ENCODE peak calls at places on chromosome 15, in five cellular contexts. D, H, Q, I and U are unnamed samples.

GRCh38 chr15:80160570-80161156 is 7.9 kb downstream of the FAH start:
- DNase-seq in D (peak; percentile 68), H (peak; percentile 91), Q (peak; percentile 29), I (peak; percentile 61), U (peak; percentile 49)

GRCh38 chr15:76312540-76313174 is 1.4 kb upstream of the ETFA start:
- DNase-seq in D (no peak), H (no peak), Q (no peak), I (no peak), U (no peak)

GRCh38 chr15:94306700-94307650 is 75.6 kb downstream of the MCTP2 start:
- DNase-seq in D (no peak), H (no peak), Q (no peak), I (no peak), U (no peak)

GRCh38 chr15:60649845-60650548 is 171.1 kb upstream of the ICE2 start:
- DNase-seq in D (no peak), H (no peak), Q (no peak), I (no peak), U (peak; percentile 46)

GRCh38 chr15:78438595-78439285 is 724 bp downstream of the IREB2 start:
- DNase-seq in D (no peak), H (no peak), Q (peak; percentile 18), I (no peak), U (peak; percentile 22)

GRCh38 chr15:90872481-90873184 is 4.2 kb downstream of the FURIN start:
- DNase-seq in D (no peak), H (no peak), Q (peak; percentile 40), I (peak; percentile 71), U (no peak)

GRCh38 chr15:48413304-48413703 is 82.1 kb downstream of the DUT start:
- DNase-seq in D (no peak), H (no peak), Q (no peak), I (no peak), U (no peak)

GRCh38 chr15:60781211-60781713 is 302.3 kb upstream of the ICE2 start:
- DNase-seq in D (no peak), H (no peak), Q (no peak), I (peak; percentile 65), U (no peak)

GRCh38 chr15:39455502-39455991 is 125.3 kb upstream of the THBS1 start:
- DNase-seq in D (no peak), H (no peak), Q (peak; percentile 33), I (no peak), U (peak; percentile 12)

GRCh38 chr15:80234883-80235282 is 17.1 kb downstream of the CTXND1 start:
- DNase-seq in D (no peak), H (no peak), Q (peak; percentile 48), I (no peak), U (peak; percentile 43)

GRCh38 chr15:85920926-85921325 is 126.2 kb upstream of the KLHL25 start:
- DNase-seq in D (no peak), H (no peak), Q (no peak), I (no peak), U (no peak)

GRCh38 chr15:83129791-83130190 is 22.3 kb downstream of the TM6SF1 start:
- DNase-seq in D (no peak), H (no peak), Q (no peak), I (no peak), U (no peak)

GRCh38 chr15:84828433-84828908 is 11.3 kb downstream of the ALPK3 start:
- DNase-seq in D (no peak), H (no peak), Q (peak; percentile 58), I (peak; percentile 73), U (no peak)

GRCh38 chr15:90530250-90531051 is 728 bp downstream of the CRTC3 start:
- DNase-seq in D (peak; percentile 63), H (peak; percentile 53), Q (peak; percentile 59), I (peak; percentile 82), U (peak; percentile 44)

GRCh38 chr15:91627473-91628309 is 225.8 kb upstream of the SLCO3A1 start:
- DNase-seq in D (no peak), H (peak; percentile 78), Q (peak; percentile 66), I (peak; percentile 85), U (no peak)

GRCh38 chr15:89812126-89812846 is 2.4 kb downstream of the ANPEP start:
- DNase-seq in D (peak; percentile 84), H (peak; percentile 66), Q (peak; percentile 92), I (peak; percentile 79), U (peak; percentile 99)

GRCh38 chr15:33242165-33242564 is 47.7 kb upstream of the FMN1 start:
- DNase-seq in D (no peak), H (peak; percentile 35), Q (no peak), I (no peak), U (no peak)

GRCh38 chr15:66711260-66711659 is 9.2 kb downstream of the SMAD6 start:
- DNase-seq in D (no peak), H (no peak), Q (no peak), I (no peak), U (no peak)
- H3K4me1 ChIP-seq in D (peaks cover 46% of the 10 kb centered on the region), H (peaks cover 26% of the 10 kb centered on the region), Q (peaks cover 39% of the 10 kb centered on the region), I (peaks cover 36% of the 10 kb centered on the region), U (peaks cover 4% of the 10 kb centered on the region)

GRCh38 chr15:25058080-25058785 is 103.4 kb downstream of the SNRPN start:
- DNase-seq in D (peak; percentile 28), H (no peak), Q (no peak), I (no peak), U (no peak)

GRCh38 chr15:25060996-25061620 is 106.3 kb downstream of the SNRPN start:
- DNase-seq in D (no peak), H (no peak), Q (no peak), I (no peak), U (no peak)

GRCh38 chr15:25059698-25060471 is 105.1 kb downstream of the SNRPN start:
- DNase-seq in D (no peak), H (no peak), Q (no peak), I (no peak), U (no peak)

GRCh38 chr15:25061808-25062550 is 107.2 kb downstream of the SNRPN start:
- DNase-seq in D (no peak), H (no peak), Q (no peak), I (no peak), U (no peak)

DNA sequence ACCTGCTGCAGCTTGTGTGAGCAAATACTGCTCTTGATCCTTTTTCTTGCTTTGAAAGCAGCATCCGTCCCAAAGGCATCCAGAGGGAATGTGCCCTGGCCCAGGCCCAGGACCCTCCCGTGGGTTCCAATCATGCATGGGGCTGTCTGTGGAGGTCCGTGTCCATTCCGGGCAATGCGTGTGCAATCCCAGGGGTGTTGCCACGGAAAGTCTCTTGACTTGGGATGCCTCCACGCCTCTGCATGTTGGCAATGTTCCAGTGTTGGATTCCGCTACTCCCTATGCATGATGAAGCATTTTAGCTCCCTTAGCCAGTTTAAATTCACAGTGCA is 105.7 kb downstream of the SNRPN start:
- DNase-seq in D (no peak), H (no peak), Q (no peak), I (no peak), U (no peak)
- H3K9me3 ChIP-seq in D (peaks cover 87% of the 10 kb centered on the region), H (no peaks in the 10 kb centered on the region), Q (no peaks in the 10 kb centered on the region), I (peaks cover 97% of the 10 kb centered on the region), U (peaks cover 28% of the 10 kb centered on the region)

GRCh38 chr15:41933771-41934170 is 38.6 kb downstream of the EHD4 start:
- DNase-seq in D (no peak), H (no peak), Q (peak; percentile 29), I (peak; percentile 52), U (peak; percentile 64)
- H3K4me1 ChIP-seq in D (peaks cover 92% of the 10 kb centered on the region), H (peaks cover 42% of the 10 kb centered on the region), Q (peaks cover 39% of the 10 kb centered on the region), I (peaks cover 32% of the 10 kb centered on the region), U (peaks cover 12% of the 10 kb centered on the region)

GRCh38 chr15:87263296-87263695 is 993.2 kb downstream of the NTRK3 start:
- DNase-seq in D (no peak), H (no peak), Q (no peak), I (no peak), U (no peak)

GRCh38 chr15:87268675-87269074 is 987.9 kb downstream of the NTRK3 start:
- DNase-seq in D (no peak), H (no peak), Q (no peak), I (no peak), U (no peak)

GRCh38 chr15:87269566-87269965 is 987.0 kb downstream of the NTRK3 start:
- DNase-seq in D (no peak), H (no peak), Q (no peak), I (no peak), U (no peak)

GRCh38 chr15:87263844-87264243 is 992.7 kb downstream of the NTRK3 start:
- DNase-seq in D (no peak), H (no peak), Q (no peak), I (no peak), U (no peak)

GRCh38 chr15:87267798-87268197 is 988.7 kb downstream of the NTRK3 start:
- DNase-seq in D (no peak), H (no peak), Q (no peak), I (no peak), U (no peak)
- H3K9me3 ChIP-seq in D (no peaks in the 10 kb centered on the region), H (no peaks in the 10 kb centered on the region), Q (no peaks in the 10 kb centered on the region), I (no peaks in the 10 kb centered on the region), U (no peaks in the 10 kb centered on the region)

DNA sequence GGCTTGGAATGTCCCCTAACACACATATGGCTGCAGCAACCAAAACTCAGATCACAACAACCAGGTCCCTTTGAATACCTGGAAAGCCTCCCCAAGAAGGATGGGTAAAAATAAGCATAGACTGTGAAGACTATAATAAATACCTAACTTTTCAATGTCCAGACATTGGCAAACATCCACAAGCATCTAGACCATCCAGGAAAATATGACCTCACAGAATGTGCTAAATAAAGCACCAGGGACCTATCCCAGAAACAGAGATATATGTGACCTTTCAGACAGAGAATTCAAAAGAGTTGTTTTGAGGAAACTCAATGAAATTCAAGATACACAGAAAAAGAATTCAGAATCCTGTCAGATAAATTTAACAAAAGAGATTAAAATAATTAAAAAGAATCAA is 109.2 kb downstream of the NEDD4 start:
- DNase-seq in D (no peak), H (no peak), Q (no peak), I (no peak), U (no peak)
- H3K4me1 ChIP-seq in D (peaks cover 11% of the 10 kb centered on the region), H (no peaks in the 10 kb centered on the region), Q (no peaks in the 10 kb centered on the region), I (peaks cover 4% of the 10 kb centered on the region), U (no peaks in the 10 kb centered on the region)

GRCh38 chr15:97960364-97961066 is at the start of gene ARRDC4:
- DNase-seq in D (peak; percentile 100), H (peak; percentile 100), Q (peak; percentile 100), I (peak; percentile 100), U (peak; percentile 100)
- H3K9me3 ChIP-seq in D (no peaks in the 10 kb centered on the region), H (no peaks in the 10 kb centered on the region), Q (no peaks in the 10 kb centered on the region), I (no peaks in the 10 kb centered on the region), U (no peaks in the 10 kb centered on the region)

DNA sequence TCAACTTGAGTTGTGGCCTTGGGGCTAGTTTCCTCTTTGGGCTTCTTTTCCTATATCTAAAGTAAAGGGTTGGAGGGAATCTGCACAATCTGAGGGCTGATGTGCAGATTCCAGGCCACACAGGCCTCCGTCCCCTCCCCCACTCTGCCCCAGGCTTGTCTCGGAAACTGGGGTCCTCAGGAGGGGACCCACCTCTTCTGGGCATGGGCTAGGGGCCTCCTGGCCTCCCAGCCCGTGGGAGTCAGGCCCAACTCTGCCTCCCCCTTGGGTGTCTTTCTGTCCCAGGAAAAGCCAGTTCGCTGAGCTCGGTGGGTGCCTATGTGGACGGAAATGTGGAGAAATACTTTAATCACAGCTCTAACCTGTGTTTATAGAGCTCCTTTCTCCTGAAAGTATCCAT is 4.8 kb downstream of the SMAD6 start:
- DNase-seq in D (no peak), H (no peak), Q (no peak), I (peak; percentile 66), U (no peak)
- H3K4me1 ChIP-seq in D (peaks cover 47% of the 10 kb centered on the region), H (peaks cover 11% of the 10 kb centered on the region), Q (peaks cover 55% of the 10 kb centered on the region), I (peaks cover 18% of the 10 kb centered on the region), U (no peaks in the 10 kb centered on the region)

GRCh38 chr15:56148099-56148498 is 95.6 kb downstream of the RFX7 start:
- DNase-seq in D (no peak), H (no peak), Q (no peak), I (no peak), U (no peak)
- H3K9me3 ChIP-seq in D (no peaks in the 10 kb centered on the region), H (no peaks in the 10 kb centered on the region), Q (no peaks in the 10 kb centered on the region), I (no peaks in the 10 kb centered on the region), U (no peaks in the 10 kb centered on the region)

GRCh38 chr15:101178414-101178813 is 73.4 kb downstream of the CHSY1 start:
- DNase-seq in D (no peak), H (no peak), Q (no peak), I (no peak), U (no peak)
- H3K4me1 ChIP-seq in D (peaks cover 48% of the 10 kb centered on the region), H (peaks cover 10% of the 10 kb centered on the region), Q (no peaks in the 10 kb centered on the region), I (peaks cover 8% of the 10 kb centered on the region), U (no peaks in the 10 kb centered on the region)